ENCODE peak calls at places on chromosomes 13 and 19, in six cellular contexts. V is mesendoderm, W is IMR-90, J is H9, N is neuronal stem cell, M is H1. R is an unnamed sample. For H3K4me1, the result is how much of the 10 kb centered on the place peaks cover.

GRCh38 chr19:38529610-38530009 is 88.1 kb downstream of the MAP4K1 start:
- DNase-seq in N (no peak), J (no peak), M (no peak), W (no peak), V (no peak), R (no peak)

GRCh38 chr19:29671393-29672076 is 6.3 kb downstream of the PLEKHF1 start:
- DNase-seq in M (no peak), W (no peak), J (no peak), V (no peak), N (no peak), R (peak)

GRCh38 chr19:54017266-54017665 is 25.8 kb downstream of the CACNG6 start:
- DNase-seq in M (no peak), J (no peak), W (peak), V (peak), N (no peak), R (no peak)

GRCh38 chr19:7888145-7888825 is at the start of gene LRRC8E:
- DNase-seq in J (peak), M (no peak), W (peak), V (peak), N (peak), R (peak)

GRCh38 chr13:91304740-91305139 is 42.7 kb upstream of the MIR17HG start:
- DNase-seq in N (no peak), W (no peak), J (no peak), M (no peak), V (no peak), R (no peak)

GRCh38 chr19:38155453-38155852 is 68.6 kb downstream of the DPF1 start:
- DNase-seq in W (peak), N (no peak), V (peak), J (no peak), M (no peak), R (no peak)

GRCh38 chr19:31289381-31289880 is 59.8 kb downstream of the TSHZ3 start:
- DNase-seq in M (no peak), W (no peak), N (no peak), V (no peak), J (no peak), R (no peak)

GRCh38 chr19:19737559-19738332 is 4.8 kb upstream of the ZNF14 start:
- DNase-seq in V (no peak), M (no peak), J (no peak), N (no peak), W (no peak), R (no peak)

GRCh38 chr19:40464059-40465024 is 1.2 kb downstream of the BLVRB start:
- DNase-seq in N (peak), V (peak), W (peak), M (no peak), J (peak), R (peak)

GRCh38 chr19:38255759-38256052 is 468 bp downstream of the PPP1R14A start:
- DNase-seq in M (no peak), J (no peak), V (peak), W (no peak), N (no peak), R (no peak)

GRCh38 chr13:72886272-72887062 is 104.5 kb downstream of the PIBF1 start:
- DNase-seq in W (peak), V (no peak), N (no peak), J (no peak), M (no peak), R (no peak)

GRCh38 chr19:35349614-35350521 is 2.2 kb downstream of the FFAR1 start:
- DNase-seq in V (no peak), W (no peak), N (no peak), J (peak), M (no peak), R (no peak)
- H3K4me1 ChIP-seq in V (under half), W (under half), N (under half), J (under half), M (under half), R (under half)

DNA sequence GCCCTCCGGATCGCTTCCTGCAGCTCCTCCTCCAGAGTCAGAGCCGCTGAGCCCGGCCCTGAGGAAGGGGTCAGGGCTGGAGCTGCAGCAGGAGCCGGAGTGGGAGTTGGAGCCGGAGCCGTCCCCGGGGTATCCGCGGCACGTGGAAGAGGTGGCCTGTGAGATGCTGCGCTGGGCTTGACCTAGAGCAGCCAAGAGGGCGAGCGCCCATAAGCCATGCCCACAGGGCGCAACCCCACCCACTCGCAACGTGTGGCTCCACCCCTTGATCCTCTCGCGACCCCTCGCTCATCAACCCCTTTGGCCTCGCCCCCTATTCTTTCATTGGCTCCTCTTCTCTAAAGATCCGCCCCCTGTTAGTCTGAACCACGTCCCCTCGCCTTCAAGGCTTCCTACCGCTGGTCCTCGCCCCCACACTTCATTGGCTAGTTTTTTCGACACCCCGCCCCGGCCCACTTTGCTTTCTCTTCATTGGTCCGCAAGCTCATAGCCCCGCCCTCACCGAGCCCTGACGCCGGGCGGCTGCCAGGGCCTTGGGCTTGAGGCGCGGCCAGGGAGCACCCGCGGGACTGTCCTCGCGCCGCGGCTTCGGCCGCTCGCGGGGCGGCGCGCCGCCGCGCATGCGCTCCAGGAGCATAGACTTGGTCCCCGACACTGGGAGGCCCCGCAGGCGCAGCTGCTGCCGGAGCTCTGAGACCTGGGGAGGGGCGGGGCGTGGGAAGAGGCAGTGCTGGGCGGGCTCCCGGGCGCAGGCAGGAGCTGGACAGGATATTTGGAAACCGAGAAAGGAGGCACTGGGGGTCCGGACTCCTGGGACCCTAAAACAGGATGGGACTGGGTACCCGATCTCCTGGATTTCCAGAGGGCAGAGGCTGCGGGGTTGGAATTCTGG is 5.4 kb downstream of the MAMSTR start:
- DNase-seq in V (peak), W (peak), M (peak), J (peak), N (peak), R (peak)
- H4K8ac ChIP-seq in V (peak), W (peak), M (peak), J (no peak), N (no peak), R (peak)

GRCh38 chr19:1257475-1258160 is 9.2 kb downstream of the MIDN start:
- DNase-seq in V (no peak), W (no peak), N (no peak), M (no peak), J (no peak), R (no peak)

GRCh38 chr19:1255186-1256161 is 7.1 kb downstream of the MIDN start:
- DNase-seq in V (no peak), W (no peak), M (no peak), N (no peak), J (no peak), R (no peak)

GRCh38 chr19:1258707-1259205 is 10.4 kb downstream of the MIDN start:
- DNase-seq in N (no peak), M (no peak), W (no peak), J (no peak), V (no peak), R (no peak)

GRCh38 chr19:1258161-1258492 is 9.7 kb downstream of the MIDN start:
- DNase-seq in V (no peak), W (no peak), J (no peak), N (no peak), M (no peak), R (no peak)

GRCh38 chr19:1256646-1257474 is 8.5 kb downstream of the MIDN start:
- DNase-seq in V (no peak), M (no peak), N (no peak), W (no peak), J (no peak), R (no peak)
- H3K4me1 ChIP-seq in V (under half), M (under half), N (under half), W (under half), J (under half), R (under half)

GRCh38 chr13:74132768-74133656 is 1.2 kb downstream of the KLF12 start:
- DNase-seq in M (no peak), J (peak), V (peak), N (peak), W (peak), R (no peak)

GRCh38 chr13:74132152-74132767 is 1.9 kb downstream of the KLF12 start:
- DNase-seq in N (no peak), V (no peak), M (no peak), W (peak), J (no peak), R (no peak)

GRCh38 chr13:74128171-74128767 is 5.9 kb downstream of the KLF12 start:
- DNase-seq in J (no peak), M (no peak), V (peak), W (peak), N (no peak), R (no peak)

GRCh38 chr13:74131206-74131605 is 3.0 kb downstream of the KLF12 start:
- DNase-seq in J (no peak), N (no peak), V (no peak), M (no peak), W (no peak), R (no peak)

GRCh38 chr13:74129500-74130144 is 4.6 kb downstream of the KLF12 start:
- DNase-seq in W (no peak), V (no peak), J (no peak), N (no peak), M (no peak), R (no peak)
- H4K8ac ChIP-seq in W (no peak), V (no peak), J (no peak), N (no peak), M (no peak), R (no peak)